ENCODE peak calls at places on chromosomes 3 and 15, in four cellular contexts. Y is lower leg skin; S is coronary artery; D is CD8-positive, alpha-beta memory T cell. P is an unnamed sample.

GRCh38 chr3:109149078-109149477 is 12.6 kb downstream of the C3orf85 start:
- DNase-seq in S (no peak), D (no peak), Y (no peak), P (no peak)

GRCh38 chr3:141083831-141084624 is 32.9 kb downstream of the SPSB4 start:
- DNase-seq in S (no peak), Y (no peak), D (no peak), P (no peak)

GRCh38 chr15:64636101-64636500 is 139.3 kb downstream of the RBPMS2 start:
- DNase-seq in Y (no peak), S (no peak), D (no peak), P (no peak)

GRCh38 chr15:91909574-91909973 is 56.1 kb downstream of the SLCO3A1 start:
- DNase-seq in D (no peak), S (no peak), Y (peak), P (no peak)

GRCh38 chr15:74598126-74598842 is 17.4 kb upstream of the CLK3 start:
- DNase-seq in S (peak), D (peak), Y (peak), P (peak)

GRCh38 chr3:121951291-121951690 is 57.1 kb downstream of the SLC15A2 start:
- DNase-seq in Y (no peak), S (no peak), D (no peak), P (no peak)

GRCh38 chr3:118772036-118773030 is 262.3 kb downstream of the IGSF11 start:
- DNase-seq in S (no peak), Y (no peak), D (no peak), P (no peak)

GRCh38 chr3:69499899-69500316 is 114.0 kb upstream of the FRMD4B start:
- DNase-seq in Y (peak), D (no peak), S (no peak), P (no peak)

GRCh38 chr3:73490453-73491311 is 134.1 kb downstream of the PDZRN3 start:
- DNase-seq in S (no peak), Y (no peak), D (no peak), P (no peak)

GRCh38 chr3:196072313-196072712 is 9.6 kb downstream of the TFRC start:
- DNase-seq in D (no peak), S (no peak), Y (no peak), P (no peak)

GRCh38 chr15:100878130-100878529 is 1.5 kb upstream of the ALDH1A3 start:
- DNase-seq in S (no peak), Y (no peak), D (no peak), P (no peak)

GRCh38 chr3:102733811-102734574 is 299.2 kb downstream of the ZPLD1 start:
- DNase-seq in D (no peak), Y (no peak), S (no peak), P (no peak)

GRCh38 chr3:98994128-98994762 is 92.8 kb upstream of the DCBLD2 start:
- DNase-seq in D (no peak), Y (no peak), S (no peak), P (no peak)

GRCh38 chr3:102447272-102447671 is 12.5 kb downstream of the ZPLD1 start:
- DNase-seq in S (no peak), D (no peak), Y (no peak), P (no peak)

GRCh38 chr3:95226437-95226836 is 1163.6 kb downstream of the NSUN3 start:
- DNase-seq in S (no peak), Y (peak), D (no peak), P (no peak)

GRCh38 chr3:119323401-119324107 is 29.4 kb downstream of the ARHGAP31 start:
- DNase-seq in D (no peak), S (no peak), Y (no peak), P (peak)

GRCh38 chr3:53350652-53351051 is 3.3 kb upstream of the DCP1A start:
- DNase-seq in D (no peak), S (no peak), Y (no peak), P (peak)

GRCh38 chr3:135895106-135895733 is 70.3 kb upstream of the PPP2R3A start:
- DNase-seq in S (no peak), D (no peak), Y (peak), P (peak)

GRCh38 chr3:119924111-119925094 is 142.5 kb downstream of the NR1I2 start:
- DNase-seq in S (no peak), Y (no peak), D (no peak), P (no peak)

GRCh38 chr3:61358364-61358763 is 107.1 kb upstream of the FHIT start:
- DNase-seq in Y (peak), D (no peak), S (no peak), P (no peak)

GRCh38 chr15:59550520-59550919 is 61.1 kb upstream of the GCNT3 start:
- DNase-seq in Y (no peak), S (no peak), D (no peak), P (no peak)

GRCh38 chr3:21752749-21753347 is 1.8 kb upstream of the ZNF385D start:
- DNase-seq in Y (no peak), S (no peak), D (no peak), P (peak)

GRCh38 chr3:137988152-137988551 is 21.8 kb upstream of the CLDN18 start:
- DNase-seq in Y (no peak), D (no peak), S (no peak), P (no peak)

GRCh38 chr3:136142592-136142991 is 53.5 kb downstream of the MSL2 start:
- DNase-seq in D (no peak), Y (no peak), S (no peak), P (no peak)

GRCh38 chr3:42262525-42262924 is 3.5 kb downstream of the CCK start:
- DNase-seq in S (no peak), D (no peak), Y (no peak), P (no peak)

GRCh38 chr3:171314341-171314740 is 145.9 kb downstream of the TNIK start:
- DNase-seq in Y (no peak), S (no peak), D (no peak), P (no peak)

GRCh38 chr3:180871901-180872300 is 40.6 kb upstream of the FXR1 start:
- DNase-seq in D (no peak), Y (no peak), S (no peak), P (no peak)

DNA sequence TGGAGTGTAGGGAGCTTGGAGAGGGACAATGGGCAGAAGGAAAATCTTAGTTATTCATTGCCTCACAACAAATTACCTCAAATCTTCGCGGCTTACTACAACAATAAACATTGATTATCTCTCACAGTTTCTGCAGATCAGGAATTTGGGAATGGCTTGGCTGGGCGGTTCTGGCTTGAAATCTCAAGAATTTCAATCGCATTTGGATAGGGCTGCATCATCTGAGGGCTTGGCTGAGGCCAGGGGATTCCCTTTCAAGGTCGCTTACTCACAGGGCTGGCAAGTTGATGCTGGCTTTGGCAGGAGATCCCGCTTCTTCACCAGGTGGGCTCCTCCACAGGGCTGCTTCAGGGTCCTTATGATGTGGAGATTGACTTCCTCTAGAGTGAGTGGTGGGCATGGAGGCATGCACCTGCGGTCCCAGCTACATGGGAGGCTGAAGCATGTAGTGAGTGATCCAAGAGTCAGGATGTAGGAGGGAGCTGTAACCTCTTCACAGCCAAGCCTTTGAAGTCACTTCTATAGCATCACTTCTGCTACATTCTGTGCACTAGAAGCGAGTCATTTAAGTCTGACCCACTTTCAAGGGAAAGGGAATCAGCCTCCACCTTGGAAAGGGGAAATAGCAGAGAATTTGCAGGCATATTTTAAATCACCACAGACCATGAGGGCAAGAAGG is 63.1 kb downstream of the CDC25A start:
- DNase-seq in S (no peak), D (no peak), Y (peak), P (peak)
- H3K4me3 ChIP-seq in S (no peak), D (no peak), Y (no peak), P (no peak)

DNA sequence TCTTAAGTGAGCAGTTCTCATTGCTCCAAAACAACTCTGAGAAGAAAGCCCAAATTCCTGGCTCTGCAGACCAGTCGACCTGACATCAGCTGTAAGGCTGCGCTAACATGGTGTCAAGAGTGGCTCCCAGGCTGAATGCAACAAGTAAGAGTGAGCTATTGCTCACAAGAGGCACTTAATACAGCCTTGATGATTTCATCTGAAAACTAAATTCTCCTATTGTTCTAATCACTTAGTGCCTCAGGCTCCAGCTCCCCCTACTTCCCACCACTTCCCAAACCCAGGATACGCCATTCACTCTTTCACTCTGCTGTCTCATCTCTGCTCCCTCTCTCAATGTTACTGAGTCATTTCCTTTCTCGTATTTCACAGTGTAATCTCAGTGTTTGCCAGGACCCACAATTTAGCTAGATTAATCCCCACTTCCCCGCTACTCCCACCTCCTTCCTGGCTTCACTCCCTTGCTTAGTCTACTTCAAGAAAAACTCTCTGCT is 81.7 kb downstream of the WWTR1 start:
- DNase-seq in S (no peak), Y (no peak), D (no peak), P (no peak)
- H3K4me3 ChIP-seq in S (peak), Y (no peak), D (no peak), P (no peak)

GRCh38 chr15:69289312-69290146 is 9.2 kb upstream of the PAQR5 start:
- DNase-seq in S (no peak), Y (no peak), D (no peak), P (no peak)

GRCh38 chr15:69293741-69294615 is 4.7 kb upstream of the PAQR5 start:
- DNase-seq in Y (no peak), S (no peak), D (no peak), P (no peak)

GRCh38 chr15:69296606-69297005 is 2.1 kb upstream of the PAQR5 start:
- DNase-seq in Y (no peak), S (no peak), D (no peak), P (no peak)

GRCh38 chr15:69290346-69291164 is 8.2 kb upstream of the PAQR5 start:
- DNase-seq in S (no peak), Y (no peak), D (no peak), P (no peak)

GRCh38 chr15:69292826-69293420 is 5.8 kb upstream of the PAQR5 start:
- DNase-seq in D (no peak), S (no peak), Y (no peak), P (no peak)
- H3K4me3 ChIP-seq in D (no peak), S (no peak), Y (no peak), P (no peak)

DNA sequence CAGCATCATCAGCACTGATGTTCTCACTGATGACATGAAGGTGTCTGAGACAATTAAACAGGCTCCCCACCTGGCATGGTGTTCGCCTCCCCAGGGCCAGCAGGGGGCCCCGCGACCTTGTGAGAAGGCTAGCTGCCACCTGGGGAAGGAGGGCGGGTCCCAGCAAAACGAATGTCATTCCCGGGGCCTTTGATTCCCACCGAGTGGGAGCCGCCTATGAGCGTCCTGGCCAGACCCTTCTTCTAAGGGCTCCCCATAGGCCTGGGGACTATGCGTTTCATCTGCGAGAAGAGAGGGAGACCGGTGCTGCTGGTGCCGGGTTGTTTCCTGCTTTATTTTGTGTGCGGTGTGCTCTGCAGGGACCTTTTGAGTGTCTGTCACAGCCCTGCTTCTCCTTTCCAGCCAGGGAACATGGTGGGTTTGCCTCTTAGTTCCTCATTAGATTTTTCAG is 20.5 kb upstream of the MINDY4B start:
- DNase-seq in S (no peak), Y (no peak), D (peak), P (peak)
- H3K4me3 ChIP-seq in S (no peak), Y (no peak), D (no peak), P (no peak)

GRCh38 chr15:50354838-50355611 is at the start of gene GABPB1:
- DNase-seq in Y (peak), S (peak), D (peak), P (peak)
- H3K4me3 ChIP-seq in Y (peak), S (peak), D (peak), P (peak)

GRCh38 chr3:197306374-197307086 is 8.1 kb upstream of the DLG1 start:
- DNase-seq in Y (no peak), S (no peak), D (no peak), P (no peak)

GRCh38 chr3:197308591-197308990 is 10.2 kb upstream of the DLG1 start:
- DNase-seq in Y (no peak), S (no peak), D (no peak), P (no peak)

GRCh38 chr3:197311591-197311990 is 13.2 kb upstream of the DLG1 start:
- DNase-seq in Y (no peak), S (no peak), D (no peak), P (no peak)

GRCh38 chr3:197312431-197312830 is 14.0 kb upstream of the DLG1 start:
- DNase-seq in D (no peak), Y (no peak), S (no peak), P (no peak)

DNA sequence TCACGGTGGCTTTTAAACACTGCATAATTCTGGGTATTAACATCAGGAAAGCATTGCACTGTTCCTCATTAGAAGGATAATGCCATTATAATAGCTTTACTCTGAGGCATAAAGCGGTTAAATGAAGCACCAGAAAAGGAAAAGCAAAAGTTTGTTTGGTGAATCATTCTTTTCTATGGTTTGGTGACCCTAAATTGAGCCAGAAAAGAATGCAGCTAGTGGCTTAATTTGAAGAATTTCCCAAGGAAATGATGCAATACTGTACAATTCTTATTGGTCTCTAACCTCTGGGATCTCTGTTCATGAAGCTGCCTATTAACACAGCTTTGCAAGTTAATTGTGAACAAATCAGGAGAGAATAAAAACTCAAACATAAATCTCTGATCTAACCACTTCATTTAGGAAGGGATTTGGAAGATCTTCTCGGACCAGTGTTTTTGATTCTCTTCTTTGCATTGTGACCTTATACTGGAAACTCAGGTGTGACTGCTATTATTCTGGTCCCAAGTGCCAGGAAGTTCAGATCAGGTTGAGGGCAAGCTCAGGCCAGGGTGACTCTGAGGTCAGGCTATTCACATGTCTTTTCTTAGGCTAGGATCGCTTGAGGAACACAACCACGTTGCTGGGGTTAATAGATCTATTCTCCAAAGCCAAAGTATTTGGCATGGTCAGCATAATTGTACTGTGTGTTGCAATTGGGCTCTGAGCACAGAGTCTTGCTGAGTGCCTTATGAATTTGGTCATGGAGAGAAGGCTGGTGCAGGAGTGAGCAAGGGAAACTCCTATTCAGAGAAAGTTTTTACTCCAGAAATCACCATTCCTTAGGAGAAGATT is 11.3 kb upstream of the DLG1 start:
- DNase-seq in Y (no peak), S (no peak), D (no peak), P (no peak)
- H3K4me3 ChIP-seq in Y (no peak), S (no peak), D (no peak), P (no peak)

DNA sequence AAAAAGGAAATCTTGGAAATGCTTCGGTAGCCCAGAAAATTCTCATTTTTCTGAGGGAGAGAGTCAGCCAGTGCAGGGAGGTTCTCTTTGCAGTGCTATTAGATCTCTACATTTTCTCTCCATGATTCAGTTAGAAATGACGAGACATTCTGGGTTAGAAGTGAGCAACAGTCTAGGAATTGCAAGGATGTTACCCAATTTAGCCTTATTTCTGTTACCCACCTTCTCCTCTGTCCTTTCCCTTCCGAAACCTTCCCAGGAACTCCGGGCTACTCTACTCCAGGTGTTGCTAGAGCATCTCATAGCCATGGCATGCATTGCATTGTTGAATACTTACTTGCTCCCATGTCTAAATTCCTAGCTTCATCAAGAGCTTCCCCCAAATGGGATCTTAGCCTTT is 106.9 kb downstream of the EDEM1 start:
- DNase-seq in D (no peak), S (no peak), Y (no peak), P (no peak)
- H3K4me3 ChIP-seq in D (no peak), S (no peak), Y (no peak), P (no peak)

GRCh38 chr15:90097475-90097874 is 4.8 kb downstream of the IDH2 start:
- DNase-seq in D (peak), S (no peak), Y (no peak), P (peak)
- H3K4me3 ChIP-seq in D (peak), S (no peak), Y (no peak), P (peak)

GRCh38 chr15:52159645-52160044 is 31.5 kb downstream of the GNB5 start:
- DNase-seq in D (no peak), Y (peak), S (no peak), P (no peak)
- H3K4me3 ChIP-seq in D (no peak), Y (no peak), S (no peak), P (no peak)